ENCODE peak calls at places on chromosome 9, in five cellular contexts. P is left ventricle myocardium inferior, S is neural progenitor cell, X is A549, L is cardiac muscle cell. K is an unnamed sample. For H3K4me1 and H3K9me3, the result is how much of the 10 kb centered on the place peaks cover.

GRCh38 chr9:88936132-88936531 is 55.1 kb upstream of the S1PR3 start:
- DNase-seq in S (no peak), L (no peak), X (no peak), P (no peak), K (no peak)

GRCh38 chr9:120873512-120873911 is 3.5 kb downstream of the PHF19 start:
- DNase-seq in S (no peak), X (peak), P (no peak), L (no peak), K (no peak)

GRCh38 chr9:37876376-37876775 is 27.6 kb downstream of the SLC25A51 start:
- DNase-seq in P (no peak), X (no peak), L (peak), S (no peak), K (no peak)

GRCh38 chr9:8778356-8778755 is 978.8 kb upstream of the DMAC1 start:
- DNase-seq in X (no peak), S (no peak), P (no peak), L (no peak), K (no peak)

GRCh38 chr9:122370869-122371467 is at the start of gene PTGS1:
- DNase-seq in S (peak), P (peak), X (no peak), L (peak), K (peak)

GRCh38 chr9:136403538-136403914 is 3.6 kb upstream of the SNAPC4 start:
- DNase-seq in P (no peak), X (no peak), S (no peak), L (no peak), K (no peak)

GRCh38 chr9:106717686-106718085 is 145.3 kb upstream of the ZNF462 start:
- DNase-seq in X (peak), S (no peak), P (no peak), L (peak), K (no peak)

GRCh38 chr9:105244996-105245719 is 707 bp downstream of the SLC44A1 start:
- DNase-seq in S (peak), P (peak), L (peak), X (peak), K (peak)

GRCh38 chr9:78666818-78667429 is 370.0 kb downstream of the PSAT1 start:
- DNase-seq in S (no peak), L (no peak), P (no peak), X (no peak), K (no peak)

GRCh38 chr9:117485176-117485575 is 70.3 kb upstream of the ASTN2 start:
- DNase-seq in S (no peak), L (no peak), P (no peak), X (no peak), K (no peak)

GRCh38 chr9:40884072-40884901 is 244.2 kb downstream of the FOXD4L6 start:
- DNase-seq in X (no peak), L (no peak), P (peak), S (no peak), K (peak)

GRCh38 chr9:137396227-137396626 is 26.7 kb downstream of the EXD3 start:
- DNase-seq in S (peak), P (no peak), L (peak), X (peak), K (no peak)

GRCh38 chr9:6506571-6506970 is 93.6 kb downstream of the UHRF2 start:
- DNase-seq in P (no peak), X (no peak), S (no peak), L (no peak), K (no peak)

GRCh38 chr9:113495555-113495954 is 32.0 kb downstream of the RGS3 start:
- DNase-seq in S (no peak), X (no peak), L (no peak), P (no peak), K (no peak)

GRCh38 chr9:25716220-25716872 is 38.1 kb upstream of the TUSC1 start:
- DNase-seq in X (peak), S (peak), L (peak), P (no peak), K (no peak)

GRCh38 chr9:14348241-14349140 is 34.5 kb upstream of the NFIB start:
- DNase-seq in X (no peak), S (peak), P (no peak), L (peak), K (no peak)

GRCh38 chr9:114434878-114435311 is 47.1 kb upstream of the AKNA start:
- DNase-seq in P (no peak), L (peak), S (peak), X (peak), K (no peak)

GRCh38 chr9:73270967-73271722 is 119.5 kb downstream of the ANXA1 start:
- DNase-seq in P (no peak), X (peak), S (no peak), L (peak), K (no peak)

DNA sequence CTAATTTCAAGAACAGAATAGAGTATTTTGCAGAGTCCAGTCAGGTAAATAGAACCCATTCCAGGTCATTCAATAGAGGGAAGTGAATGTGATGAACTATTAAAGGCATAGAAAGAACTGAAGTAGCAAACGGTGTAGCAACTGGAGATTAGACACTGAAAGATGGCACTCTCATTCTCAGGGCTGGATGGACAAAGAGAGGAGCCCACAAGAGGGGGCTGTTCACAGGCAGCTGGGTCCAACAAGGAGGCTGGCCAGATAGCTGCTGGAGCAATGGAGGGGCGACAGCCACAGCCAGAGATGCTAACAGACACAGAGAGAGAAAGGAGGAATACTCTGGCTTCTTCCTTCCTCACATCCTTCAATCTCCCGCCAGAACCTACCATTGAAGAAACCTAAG is 93.1 kb upstream of the SMARCA2 start:
- DNase-seq in S (peak), P (no peak), X (no peak), L (no peak), K (no peak)
- TF ChIP-seq CTCF in S (peak), P (no peak), X (no peak), L (no peak), K (no peak)

GRCh38 chr9:131417264-131418142 is 23.6 kb downstream of the PRRC2B start:
- DNase-seq in P (no peak), X (no peak), L (no peak), S (no peak), K (no peak)

GRCh38 chr9:131419716-131420115 is 25.8 kb downstream of the PRRC2B start:
- DNase-seq in X (no peak), L (no peak), P (no peak), S (no peak), K (no peak)

GRCh38 chr9:131419029-131419614 is 25.2 kb downstream of the PRRC2B start:
- DNase-seq in X (no peak), S (no peak), P (no peak), L (no peak), K (peak)

GRCh38 chr9:131418143-131419028 is 24.5 kb downstream of the PRRC2B start:
- DNase-seq in P (peak), X (no peak), S (peak), L (no peak), K (peak)

DNA sequence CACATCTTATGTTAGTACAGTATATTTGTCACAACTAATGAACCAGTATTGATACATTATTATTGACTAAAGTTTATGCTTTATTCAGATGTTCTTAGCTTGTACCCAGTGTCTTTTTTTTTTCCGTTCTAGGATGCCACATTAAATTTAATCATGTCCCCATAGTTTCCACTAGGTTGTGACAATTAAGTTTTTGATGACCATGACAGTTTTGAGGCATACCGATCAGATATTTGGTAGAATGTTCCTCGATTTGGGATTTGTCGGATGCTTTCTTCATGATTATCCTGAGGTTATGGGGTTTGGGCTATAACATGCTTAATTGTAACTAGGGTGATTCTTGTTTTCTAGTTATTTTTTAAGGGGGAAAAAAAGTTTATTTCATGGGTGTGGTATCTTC is 22.6 kb downstream of the PRRC2B start:
- DNase-seq in X (no peak), S (no peak), L (no peak), P (no peak), K (no peak)
- H3K4me1 ChIP-seq in X (half or more), S (half or more), L (half or more), P (half or more), K (half or more)

GRCh38 chr9:135223831-135224230 is 136.4 kb downstream of the OLFM1 start:
- DNase-seq in P (no peak), X (no peak), L (no peak), S (no peak), K (peak)
- H3K9me3 ChIP-seq in P (under half), X (under half), L (under half), S (under half), K (under half)

GRCh38 chr9:124863371-124863831 is 1.5 kb downstream of the ARPC5L start:
- DNase-seq in X (no peak), P (no peak), L (no peak), S (no peak), K (no peak)

GRCh38 chr9:124858330-124859046 is 3.3 kb downstream of the RPL35 start:
- DNase-seq in X (no peak), P (no peak), S (no peak), L (no peak), K (no peak)

GRCh38 chr9:124859803-124860581 is 1.8 kb downstream of the RPL35 start:
- DNase-seq in X (no peak), S (no peak), P (no peak), L (no peak), K (no peak)

GRCh38 chr9:124860582-124861341 is 995 bp downstream of the RPL35 start:
- DNase-seq in X (no peak), S (no peak), L (no peak), P (no peak), K (no peak)

DNA sequence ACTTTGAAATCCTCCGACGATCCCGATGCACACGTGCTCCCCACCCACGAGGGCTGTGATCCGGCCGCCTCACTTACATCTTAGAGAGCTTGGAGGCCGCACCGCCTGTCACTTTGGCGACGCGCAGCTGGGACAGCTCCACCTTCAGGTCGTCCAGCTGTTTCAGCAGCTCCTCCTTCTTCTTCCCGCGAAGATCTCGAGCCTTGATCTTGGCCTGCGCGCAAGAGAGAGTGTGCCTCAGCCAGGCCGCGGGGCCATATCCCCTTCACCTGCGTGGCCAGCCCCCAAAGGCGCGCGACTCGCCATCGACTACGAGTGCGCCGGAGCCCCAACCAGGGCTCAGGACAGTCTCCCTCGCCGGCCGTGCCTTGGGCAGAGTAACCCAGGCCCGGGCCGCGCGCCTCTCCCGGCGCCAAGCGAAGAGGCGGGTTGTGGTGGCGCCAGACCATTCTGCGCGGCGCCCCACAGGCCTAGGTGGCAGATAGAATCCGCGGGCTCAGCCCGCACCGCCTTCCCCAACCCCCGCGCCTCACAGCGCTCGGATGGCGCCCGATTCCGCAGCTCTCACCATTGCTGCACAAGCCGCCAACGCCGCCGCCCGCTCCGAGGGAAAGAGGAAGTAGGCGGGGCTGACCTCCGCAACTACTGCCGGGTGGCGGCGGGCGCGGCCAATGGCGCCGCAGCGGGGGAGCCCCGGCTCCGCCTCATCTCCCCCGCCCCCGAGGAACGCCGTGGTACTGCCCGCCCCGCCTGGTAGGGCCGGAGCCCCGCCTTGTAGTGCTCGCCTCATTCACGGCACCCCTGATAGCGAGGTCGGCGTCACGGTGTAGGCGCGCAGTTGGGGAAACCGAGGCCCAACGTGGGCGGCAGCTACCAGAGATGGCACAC is at the start of the genes ARPC5L and RPL35:
- DNase-seq in S (peak), X (peak), P (peak), L (peak), K (peak)
- TF ChIP-seq CTCF in S (peak), X (no peak), P (no peak), L (peak), K (peak)

GRCh38 chr9:124752967-124753366 is 18.1 kb downstream of the NR6A1 start:
- DNase-seq in L (no peak), P (no peak), X (no peak), S (no peak), K (no peak)

GRCh38 chr9:124756011-124756410 is 15.1 kb downstream of the NR6A1 start:
- DNase-seq in X (no peak), S (no peak), P (no peak), L (no peak), K (no peak)

GRCh38 chr9:124757589-124757988 is 13.5 kb downstream of the NR6A1 start:
- DNase-seq in P (no peak), S (no peak), L (no peak), X (no peak), K (no peak)

GRCh38 chr9:124754289-124754688 is 16.8 kb downstream of the NR6A1 start:
- DNase-seq in L (peak), X (peak), P (no peak), S (no peak), K (no peak)

DNA sequence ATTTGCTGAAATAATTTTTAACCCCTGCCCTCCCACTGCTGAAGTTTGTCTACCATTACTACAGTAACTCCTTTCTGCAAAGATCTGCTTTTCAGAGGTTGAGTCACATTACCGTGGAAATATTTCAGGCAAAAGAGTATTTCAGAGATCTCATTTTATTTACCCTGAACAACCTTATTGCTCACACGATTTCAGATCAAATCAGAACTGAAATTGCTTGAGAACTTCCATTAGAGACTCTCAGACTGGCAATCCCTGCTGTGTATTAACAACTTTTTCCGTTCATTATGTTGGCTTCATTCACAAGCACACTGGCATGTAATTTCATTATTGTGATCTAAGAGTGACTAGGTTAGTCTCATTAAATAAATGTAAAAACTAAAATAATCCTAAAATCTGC is 16.1 kb downstream of the NR6A1 start:
- DNase-seq in P (no peak), L (no peak), X (no peak), S (no peak), K (no peak)
- H3K4me1 ChIP-seq in P (under half), L (under half), X (under half), S (half or more), K (under half)

GRCh38 chr9:129513282-129513681 is 107.6 kb downstream of the C9orf50 start:
- DNase-seq in P (no peak), L (no peak), S (no peak), X (peak), K (no peak)

GRCh38 chr9:129511320-129511900 is 109.5 kb downstream of the C9orf50 start:
- DNase-seq in P (no peak), L (no peak), X (no peak), S (no peak), K (no peak)

GRCh38 chr9:129514891-129515290 is 106.0 kb downstream of the C9orf50 start:
- DNase-seq in L (no peak), S (no peak), X (no peak), P (no peak), K (no peak)

GRCh38 chr9:129514497-129514867 is 106.4 kb downstream of the C9orf50 start:
- DNase-seq in L (no peak), X (no peak), P (no peak), S (no peak), K (no peak)

DNA sequence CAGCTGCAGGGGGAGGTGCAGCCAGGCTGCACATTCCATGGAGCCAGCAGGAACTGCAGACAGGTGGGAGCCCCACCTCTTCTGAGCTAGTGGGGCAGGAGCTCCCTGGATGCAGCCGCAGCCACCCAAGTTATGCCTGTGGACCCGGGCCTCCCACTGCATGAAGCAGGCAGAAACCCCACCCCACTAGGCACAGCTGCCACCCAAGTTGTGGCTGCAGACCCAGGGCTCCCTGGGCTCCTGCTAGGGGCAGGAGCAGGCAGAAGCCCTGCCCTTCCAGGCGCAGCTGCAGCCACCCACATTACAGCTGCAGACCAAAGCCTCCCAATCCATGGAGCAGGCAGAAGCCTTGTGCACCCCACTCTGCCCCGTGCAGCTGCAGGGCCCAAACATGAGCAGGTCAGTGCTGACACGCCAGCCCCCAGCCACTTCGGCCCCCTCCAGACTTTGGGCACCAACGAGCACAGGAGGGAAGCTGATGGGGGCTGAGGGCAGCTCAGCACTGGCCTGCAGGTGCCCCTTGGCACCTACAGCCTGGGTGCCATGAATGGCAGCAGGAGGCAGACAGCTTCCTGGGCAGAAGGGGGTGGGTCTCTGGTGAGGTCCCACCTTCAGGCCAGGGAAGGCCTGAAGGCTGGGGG is 106.9 kb downstream of the C9orf50 start:
- DNase-seq in S (no peak), P (no peak), X (no peak), L (no peak), K (no peak)
- H3K9me3 ChIP-seq in S (under half), P (under half), X (half or more), L (under half), K (under half)

GRCh38 chr9:123828449-123828848 is 101.5 kb downstream of the DENND1A start:
- DNase-seq in S (no peak), L (no peak), X (peak), P (no peak), K (no peak)

GRCh38 chr9:123823194-123823947 is 106.6 kb downstream of the DENND1A start:
- DNase-seq in L (no peak), P (no peak), S (no peak), X (no peak), K (no peak)

GRCh38 chr9:123820139-123820538 is 109.8 kb downstream of the DENND1A start:
- DNase-seq in X (peak), L (no peak), S (no peak), P (no peak), K (no peak)

DNA sequence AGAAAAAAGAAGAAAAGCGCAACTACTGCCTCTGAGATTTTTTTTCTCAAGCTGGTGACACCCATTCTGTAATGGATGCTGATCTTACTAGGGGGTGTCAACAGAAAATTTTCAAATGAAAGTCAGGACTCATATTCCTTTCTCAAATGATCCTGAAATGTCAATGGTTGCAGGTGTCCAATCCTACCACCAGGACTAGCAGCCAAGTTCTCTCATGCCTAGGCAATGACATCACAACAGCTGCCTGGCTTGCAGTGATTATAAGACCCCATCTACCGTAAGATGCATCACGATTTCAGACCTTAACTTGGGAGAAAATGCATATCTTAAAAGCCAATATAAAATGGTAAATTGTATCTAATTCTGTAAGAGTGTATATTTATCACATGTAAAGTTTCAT is 104.6 kb downstream of the DENND1A start:
- DNase-seq in S (peak), X (peak), P (no peak), L (peak), K (no peak)
- TF ChIP-seq CTCF in S (peak), X (no peak), P (peak), L (no peak), K (no peak)

GRCh38 chr9:35538361-35539234 is 48.7 kb downstream of the RUSC2 start:
- DNase-seq in P (peak), S (peak), X (no peak), L (peak), K (peak)

GRCh38 chr9:35533398-35533797 is 43.5 kb downstream of the RUSC2 start:
- DNase-seq in P (no peak), X (no peak), L (peak), S (no peak), K (no peak)

GRCh38 chr9:35540315-35540714 is 50.4 kb downstream of the RUSC2 start:
- DNase-seq in S (no peak), X (no peak), P (no peak), L (no peak), K (no peak)

DNA sequence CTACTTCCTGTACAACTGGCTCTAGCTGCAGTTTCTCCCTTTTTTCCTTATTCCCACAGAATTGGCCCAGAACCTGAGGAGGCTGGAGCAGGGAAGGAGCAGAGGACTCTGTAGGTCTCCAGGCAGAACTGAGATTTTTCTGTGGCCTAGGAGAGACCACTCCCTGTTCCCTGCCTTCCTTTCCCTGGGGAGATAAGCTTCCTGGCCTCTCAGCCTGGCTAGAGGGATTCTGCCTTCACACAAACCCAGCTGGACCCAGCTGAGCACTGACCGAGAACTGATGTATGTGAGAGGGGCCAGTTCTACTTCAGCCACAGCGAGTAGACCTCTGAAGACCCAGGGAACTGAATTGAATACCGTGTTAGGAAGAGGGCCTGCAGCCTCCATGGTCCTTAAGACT is 48.0 kb downstream of the RUSC2 start:
- DNase-seq in X (no peak), P (peak), L (peak), S (peak), K (no peak)
- H3K4me1 ChIP-seq in X (half or more), P (half or more), L (under half), S (under half), K (half or more)